ENCODE peak calls at places on chromosomes 3 and 15, in ten cellular contexts. U is heart right ventricle, J is Panc1, R is lung, M is fibroblast of mammary gland, E is ovary, Y is HL-60, W is pancreas, I is nephron progenitor cell, Z is activated B cell treated with CpG ODN at 0.5 μM for 24 hours. G is an unnamed sample.

GRCh38 chr3:134430950-134431445 is 54.8 kb downstream of the ANAPC13 start:
- DNase-seq in R (no peak), Z (no peak), M (no peak), E (no peak), Y (no peak), W (no peak), J (no peak), U (no peak), I (no peak), G (no peak)

GRCh38 chr3:25556504-25556903 is 108.2 kb downstream of the TOP2B start:
- DNase-seq in E (no peak), R (no peak), Y (no peak), M (peak), J (no peak), U (no peak), I (no peak), W (no peak), Z (no peak), G (no peak)

GRCh38 chr15:39016706-39017105 is 452.1 kb upstream of the RASGRP1 start:
- DNase-seq in W (no peak), U (no peak), Y (no peak), Z (no peak), I (no peak), E (no peak), R (no peak), M (peak), J (no peak), G (no peak)

GRCh38 chr3:22977650-22978289 is 225.4 kb upstream of the UBE2E2 start:
- DNase-seq in E (no peak), I (no peak), J (no peak), M (no peak), R (no peak), Z (no peak), W (no peak), Y (no peak), U (no peak), G (no peak)

GRCh38 chr3:176920806-176921205 is 276.5 kb downstream of the TBL1XR1 start:
- DNase-seq in U (no peak), J (no peak), I (no peak), Z (no peak), W (peak), E (no peak), Y (no peak), M (no peak), R (no peak), G (no peak)

GRCh38 chr3:127951276-127951675 is 36.2 kb downstream of the KBTBD12 start:
- DNase-seq in Z (no peak), E (no peak), M (peak), J (no peak), I (no peak), W (no peak), U (no peak), R (no peak), Y (no peak), G (no peak)

GRCh38 chr3:123412811-123413588 is 35.9 kb downstream of the ADCY5 start:
- DNase-seq in Y (no peak), Z (no peak), J (no peak), M (no peak), W (no peak), I (peak), U (peak), R (no peak), E (peak), G (no peak)

GRCh38 chr3:36647423-36647853 is 116.9 kb downstream of the DCLK3 start:
- DNase-seq in M (no peak), R (no peak), J (peak), Z (no peak), E (no peak), I (no peak), Y (no peak), U (no peak), W (no peak), G (no peak)

GRCh38 chr3:66376568-66376967 is 124.3 kb downstream of the LRIG1 start:
- DNase-seq in W (peak), R (no peak), Z (no peak), J (no peak), E (no peak), Y (no peak), I (no peak), U (no peak), M (peak), G (no peak)

GRCh38 chr3:112302061-112302830 is 8.2 kb upstream of the SLC9C1 start:
- DNase-seq in Z (no peak), J (no peak), W (no peak), M (no peak), I (no peak), U (no peak), R (no peak), Y (no peak), E (no peak), G (no peak)

GRCh38 chr3:107985496-107985895 is 105.3 kb downstream of the CD47 start:
- DNase-seq in I (no peak), U (no peak), M (no peak), Y (no peak), W (no peak), Z (no peak), E (no peak), J (no peak), R (no peak), G (no peak)

GRCh38 chr3:107986505-107986904 is 104.3 kb downstream of the CD47 start:
- DNase-seq in U (no peak), M (peak), Z (no peak), I (no peak), W (no peak), R (no peak), Y (no peak), E (no peak), J (no peak), G (no peak)

GRCh38 chr3:107981471-107982111 is 109.2 kb downstream of the CD47 start:
- DNase-seq in Y (no peak), W (no peak), E (no peak), Z (no peak), M (peak), U (peak), I (no peak), J (no peak), R (no peak), G (no peak)

GRCh38 chr3:107982165-107982564 is 108.7 kb downstream of the CD47 start:
- DNase-seq in I (no peak), M (no peak), W (no peak), E (no peak), J (no peak), Y (no peak), R (no peak), U (no peak), Z (no peak), G (no peak)

GRCh38 chr3:107983247-107983646 is 107.6 kb downstream of the CD47 start:
- DNase-seq in M (no peak), J (no peak), I (no peak), U (no peak), R (no peak), W (no peak), Y (no peak), Z (no peak), E (no peak), G (no peak)
- TF ChIP-seq CTCF in M (no peak), J (no peak), I (no peak), U (no peak), R (no peak), W (no peak), Y (no peak), Z (no peak), E (no peak), G (no peak)

GRCh38 chr3:14425574-14426304 is 23.3 kb downstream of the SLC6A6 start:
- DNase-seq in I (no peak), U (no peak), R (no peak), Y (peak), M (no peak), J (no peak), E (no peak), W (no peak), Z (peak), G (no peak)
- TF ChIP-seq CTCF in I (no peak), U (no peak), R (no peak), Y (no peak), M (no peak), J (no peak), E (no peak), W (no peak), Z (no peak), G (no peak)

GRCh38 chr15:68341851-68342336 is 64.3 kb downstream of the FEM1B start:
- DNase-seq in U (no peak), I (no peak), E (no peak), W (no peak), Z (no peak), R (no peak), M (peak), J (no peak), Y (no peak), G (no peak)

GRCh38 chr15:68339481-68339880 is 61.9 kb downstream of the FEM1B start:
- DNase-seq in R (no peak), Y (no peak), I (no peak), E (no peak), M (no peak), U (no peak), Z (no peak), J (no peak), W (no peak), G (no peak)

GRCh38 chr15:68342351-68342750 is 64.8 kb downstream of the FEM1B start:
- DNase-seq in M (no peak), I (no peak), W (no peak), E (no peak), Y (no peak), J (no peak), R (no peak), U (peak), Z (no peak), G (no peak)

GRCh38 chr15:68343579-68344225 is 66.2 kb downstream of the FEM1B start:
- DNase-seq in U (no peak), I (no peak), W (no peak), Z (no peak), E (no peak), M (no peak), Y (no peak), J (no peak), R (no peak), G (no peak)

GRCh38 chr15:68340711-68341671 is 63.4 kb downstream of the FEM1B start:
- DNase-seq in E (no peak), M (no peak), U (no peak), W (no peak), I (peak), R (no peak), Y (no peak), J (no peak), Z (no peak), G (no peak)
- TF ChIP-seq CTCF in E (no peak), M (no peak), U (no peak), W (no peak), I (no peak), R (no peak), Y (no peak), J (no peak), Z (no peak), G (no peak)

GRCh38 chr3:72738752-72739520 is 109.3 kb downstream of the SHQ1 start:
- DNase-seq in U (peak), M (no peak), I (peak), R (peak), Z (peak), J (no peak), W (peak), E (peak), Y (no peak), G (no peak)
- TF ChIP-seq CTCF in U (no peak), M (no peak), I (no peak), R (no peak), Z (no peak), J (no peak), W (no peak), E (no peak), Y (no peak), G (no peak)

GRCh38 chr3:186464424-186465093 is 79.6 kb downstream of the CRYGS start:
- DNase-seq in W (no peak), I (no peak), J (no peak), M (no peak), Y (no peak), R (no peak), U (no peak), E (no peak), Z (no peak), G (no peak)
- TF ChIP-seq CTCF in W (no peak), I (no peak), J (peak), M (no peak), Y (peak), R (no peak), U (no peak), E (no peak), Z (no peak), G (no peak)

DNA sequence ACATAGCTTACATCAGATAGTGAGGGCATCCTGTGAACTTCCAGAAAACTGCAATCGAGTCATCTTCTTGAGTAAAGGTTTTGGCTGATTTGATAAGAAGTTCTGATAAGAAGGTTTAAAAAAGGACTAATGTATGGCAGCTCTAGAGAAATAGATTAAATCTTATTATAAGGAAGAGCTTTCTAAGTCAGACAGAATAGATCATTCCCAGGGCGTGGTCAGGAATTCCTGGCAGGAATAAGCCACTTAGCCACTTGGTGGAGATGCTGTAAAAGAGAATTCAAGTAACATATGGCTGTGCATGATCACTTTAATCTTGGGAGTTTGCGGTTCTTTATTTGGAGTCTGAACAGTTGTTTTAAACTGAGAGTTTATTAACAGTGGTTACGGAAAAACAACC is 17.4 kb downstream of the PGBD4 start:
- DNase-seq in Y (no peak), J (no peak), W (no peak), R (no peak), I (no peak), M (peak), Z (no peak), E (no peak), U (no peak), G (no peak)
- TF ChIP-seq CTCF in Y (no peak), J (no peak), W (no peak), R (no peak), I (no peak), M (no peak), Z (no peak), E (no peak), U (no peak), G (no peak)